ENCODE peak calls at places on chromosomes 2 and 18, in ten cellular contexts. M is AG08396; P is activated CD8-positive, alpha-beta T cell treated with anti-CD3 and anti-CD28 coated beads for 36 hours; C is GM18507; V is lower lobe of right lung; S is foreskin fibroblast; R is AG08395; U is kidney; Z is epithelial cell of proximal tubule; W is effector CD4-positive, alpha-beta T cell. T is an unnamed sample.
A peak's percentile ranks its signal among the peaks of the same experiment; 100 is the strongest.

GRCh38 chr2:25955036-25955435 is 27.3 kb downstream of the KIF3C start:
- DNase-seq in P (no peak), V (no peak), S (no peak), R (peak; percentile 36), U (peak; percentile 42), W (no peak), C (no peak), M (no peak), Z (no peak), T (no peak)

GRCh38 chr18:57416542-57416941 is 18.6 kb upstream of the ONECUT2 start:
- DNase-seq in Z (no peak), V (no peak), M (no peak), C (no peak), W (no peak), R (no peak), U (no peak), S (no peak), P (no peak), T (no peak)

GRCh38 chr2:85741811-85742507 is 11.8 kb upstream of the ATOH8 start:
- DNase-seq in U (peak; percentile 94), P (no peak), R (peak; percentile 88), M (peak; percentile 87), V (peak; percentile 89), S (peak; percentile 93), Z (no peak), W (no peak), C (no peak), T (peak; percentile 96)

GRCh38 chr2:38720613-38721241 is 30.4 kb downstream of the SRSF7 start:
- DNase-seq in M (peak; percentile 74), W (no peak), P (peak; percentile 42), V (peak; percentile 78), U (peak; percentile 91), R (peak; percentile 74), S (peak; percentile 89), Z (peak; percentile 100), C (no peak), T (peak; percentile 56)

GRCh38 chr2:101467306-101467705 is 7.6 kb downstream of the RFX8 start:
- DNase-seq in P (no peak), S (no peak), V (no peak), M (peak; percentile 39), R (no peak), Z (no peak), C (no peak), U (no peak), W (no peak), T (no peak)

GRCh38 chr18:24567199-24567598 is 106.8 kb downstream of the HRH4 start:
- DNase-seq in M (no peak), W (no peak), R (peak; percentile 39), Z (no peak), S (no peak), C (no peak), U (no peak), P (no peak), V (no peak), T (no peak)

GRCh38 chr2:197700960-197701359 is 4.2 kb upstream of the MARS2 start:
- DNase-seq in M (no peak), P (peak; percentile 31), S (no peak), R (no peak), C (no peak), U (no peak), V (no peak), W (no peak), Z (no peak), T (no peak)

GRCh38 chr2:136437461-136437860 is 319.5 kb upstream of the CXCR4 start:
- DNase-seq in S (no peak), C (no peak), U (no peak), R (no peak), P (no peak), V (no peak), W (no peak), M (no peak), Z (no peak), T (no peak)

GRCh38 chr2:237731663-237732062 is 66.9 kb upstream of the RBM44 start:
- DNase-seq in M (peak; percentile 68), P (peak; percentile 76), U (peak; percentile 80), S (peak; percentile 75), Z (peak; percentile 16), R (peak; percentile 66), W (no peak), C (no peak), V (no peak), T (peak; percentile 72)

GRCh38 chr18:2978626-2979025 is 34.3 kb downstream of the LPIN2 start:
- DNase-seq in U (no peak), M (peak; percentile 36), C (no peak), P (peak; percentile 54), W (no peak), R (peak; percentile 74), V (no peak), S (peak; percentile 78), Z (no peak), T (peak; percentile 67)

T was measured in SJSA1.